ENCODE peak calls at places on chromosomes 2 and 18, in nine cellular contexts. N is GM23338; X is brain pericyte; L is naive thymus-derived CD4-positive, alpha-beta T cell; P is activated CD4-positive, alpha-beta T cell treated with anti-CD3 and anti-CD28 coated beads, Interleukin-2, amount 10 ng/mL, durations not matched to agents 7 days and 5 days; Y is HT1080; S is amniotic stem cell; D is LHCN-M2; U is stimulated activated CD4-positive, alpha-beta T cell treated with anti-CD3 and anti-CD28 coated beads, Interleukin-15, amount 100 ng/mL, for 24 hours. Z is an unnamed sample.

GRCh38 chr2:121635371-121635770 is 13.9 kb downstream of the CLASP1 start:
- DNase-seq in D (peak), X (no peak), U (no peak), Y (no peak), N (no peak), L (no peak), P (no peak), S (no peak), Z (no peak)

GRCh38 chr2:164605295-164605694 is 16.0 kb downstream of the GRB14 start:
- DNase-seq in Y (no peak), L (no peak), S (no peak), U (no peak), D (no peak), N (no peak), P (no peak), X (no peak), Z (no peak)

GRCh38 chr18:5543036-5543671 is 643 bp downstream of the EPB41L3 start:
- DNase-seq in N (peak), X (no peak), S (no peak), P (no peak), L (no peak), Y (no peak), D (no peak), U (peak), Z (no peak)

GRCh38 chr18:65907281-65907680 is 156.5 kb downstream of the CDH7 start:
- DNase-seq in P (no peak), N (no peak), S (no peak), D (no peak), U (no peak), L (no peak), Y (no peak), X (no peak), Z (no peak)

GRCh38 chr2:26453421-26454329 is 24.2 kb downstream of the OTOF start:
- DNase-seq in X (no peak), P (no peak), D (no peak), N (no peak), L (no peak), S (no peak), U (no peak), Y (no peak), Z (no peak)

GRCh38 chr2:215530191-215530968 is 94.5 kb upstream of the FN1 start:
- DNase-seq in Y (peak), U (no peak), S (no peak), X (no peak), P (no peak), N (no peak), L (no peak), D (peak), Z (no peak)

GRCh38 chr18:36745219-36745975 is 83.4 kb downstream of the TPGS2 start:
- DNase-seq in S (no peak), X (no peak), U (no peak), L (no peak), D (no peak), P (no peak), N (no peak), Y (no peak), Z (no peak)

GRCh38 chr2:223725494-223725893 is 111.9 kb downstream of the AP1S3 start:
- DNase-seq in S (peak), L (no peak), D (peak), N (peak), X (peak), U (no peak), P (no peak), Y (peak), Z (no peak)

GRCh38 chr18:34600874-34601273 is 109.2 kb upstream of the DTNA start:
- DNase-seq in L (no peak), X (no peak), P (no peak), D (no peak), N (no peak), S (no peak), Y (no peak), U (no peak), Z (no peak)

GRCh38 chr2:85017436-85018048 is 46.6 kb downstream of the KCMF1 start:
- DNase-seq in Y (no peak), X (no peak), P (no peak), L (no peak), N (peak), U (no peak), D (peak), S (no peak), Z (peak)

GRCh38 chr2:18722101-18722500 is 132.7 kb upstream of the NT5C1B start:
- DNase-seq in Y (peak), L (no peak), D (no peak), S (no peak), N (no peak), X (no peak), U (no peak), P (no peak), Z (no peak)

GRCh38 chr2:159362816-159363251 is 76.3 kb upstream of the WDSUB1 start:
- DNase-seq in P (no peak), N (no peak), D (no peak), Y (peak), S (no peak), L (no peak), X (no peak), U (no peak), Z (peak)

GRCh38 chr2:6674381-6674780 is 191.3 kb downstream of the CMPK2 start:
- DNase-seq in L (no peak), U (no peak), D (no peak), S (no peak), P (no peak), Y (no peak), N (no peak), X (no peak), Z (no peak)

GRCh38 chr2:71283131-71283530 is 48.5 kb upstream of the ZNF638 start:
- DNase-seq in L (no peak), Y (no peak), U (no peak), D (no peak), X (no peak), P (no peak), N (no peak), S (no peak), Z (no peak)

GRCh38 chr18:48942554-48943261 is 8.1 kb downstream of the SMAD7 start:
- DNase-seq in D (peak), N (no peak), Y (peak), L (no peak), X (no peak), S (peak), P (no peak), U (no peak), Z (no peak)

GRCh38 chr2:223997938-223998337 is 40.7 kb downstream of the MRPL44 start:
- DNase-seq in S (no peak), P (no peak), N (no peak), L (no peak), X (no peak), Y (no peak), D (no peak), U (no peak), Z (no peak)

GRCh38 chr2:136106505-136106904 is 11.4 kb downstream of the CXCR4 start:
- DNase-seq in N (no peak), X (no peak), L (no peak), P (no peak), U (no peak), S (no peak), D (no peak), Y (no peak), Z (no peak)

GRCh38 chr2:215460682-215461081 is 24.8 kb upstream of the FN1 start:
- DNase-seq in L (no peak), S (peak), U (no peak), P (no peak), N (no peak), X (peak), D (peak), Y (peak), Z (no peak)

Z was measured in AML-193.